ENCODE peak calls at places on chromosomes 1 and 21, in four cellular contexts. M is SJSA1, J is A549, Y is sigmoid colon. K is an unnamed sample.

GRCh38 chr21:23930565-23930964 is 1676.7 kb downstream of the MRPL39 start:
- DNase-seq in M (no peak), J (no peak), Y (no peak), K (no peak)

GRCh38 chr1:18922319-18922726 is 20.0 kb upstream of the ALDH4A1 start:
- DNase-seq in Y (peak; percentile 97), J (peak; percentile 57), M (peak; percentile 71), K (no peak)

GRCh38 chr1:68199603-68200002 is 32.7 kb downstream of the WLS start:
- DNase-seq in M (no peak), J (no peak), Y (no peak), K (no peak)

GRCh38 chr1:110424699-110425098 is 17.2 kb upstream of the LAMTOR5 start:
- DNase-seq in J (no peak), Y (no peak), M (no peak), K (no peak)

GRCh38 chr1:49864597-49864996 is 159.2 kb downstream of the AGBL4 start:
- DNase-seq in Y (no peak), M (no peak), J (no peak), K (no peak)

GRCh38 chr1:44730741-44731512 is at the start of gene RNU5D-1:
- DNase-seq in J (peak; percentile 94), Y (peak; percentile 96), M (peak; percentile 95), K (peak; percentile 89)

GRCh38 chr1:221166559-221167318 is 287.5 kb downstream of the HLX start:
- DNase-seq in M (no peak), J (no peak), Y (no peak), K (no peak)

GRCh38 chr1:38451541-38451993 is 405.0 kb upstream of the POU3F1 start:
- DNase-seq in M (peak; percentile 91), J (no peak), Y (no peak), K (no peak)

GRCh38 chr1:225744745-225745144 is 32.9 kb upstream of the SRP9 start:
- DNase-seq in M (no peak), J (no peak), Y (no peak), K (no peak)

GRCh38 chr1:112262301-112262700 is 133.7 kb upstream of the CTTNBP2NL start:
- DNase-seq in J (no peak), Y (no peak), M (no peak), K (no peak)

GRCh38 chr1:228006793-228007053 is at the start of gene WNT3A:
- DNase-seq in M (no peak), Y (peak; percentile 21), J (no peak), K (no peak)

GRCh38 chr1:121587777-121588176 is 403.0 kb downstream of the SRGAP2C start:
- DNase-seq in Y (no peak), J (no peak), M (no peak), K (no peak)

GRCh38 chr21:27454234-27454633 is 487.3 kb upstream of the ADAMTS5 start:
- DNase-seq in Y (no peak), J (no peak), M (no peak), K (no peak)

GRCh38 chr1:226395753-226396152 is 12.1 kb downstream of the PARP1 start:
- DNase-seq in Y (no peak), M (no peak), J (no peak), K (no peak)

GRCh38 chr1:114764689-114765088 is 6.9 kb upstream of the CSDE1 start:
- DNase-seq in J (no peak), Y (no peak), M (no peak), K (no peak)

GRCh38 chr1:156464825-156465452 is 35.6 kb downstream of the MEF2D start:
- DNase-seq in J (no peak), M (no peak), Y (no peak), K (no peak)

GRCh38 chr21:34180826-34181359 is 107.5 kb downstream of the MRPS6 start:
- DNase-seq in Y (peak; percentile 63), J (no peak), M (no peak), K (no peak)

GRCh38 chr1:196312739-196313138 is 295.5 kb downstream of the KCNT2 start:
- DNase-seq in M (no peak), Y (no peak), J (no peak), K (no peak)

GRCh38 chr1:214853340-214853739 is 229.2 kb upstream of the KCNK2 start:
- DNase-seq in M (no peak), J (no peak), Y (no peak), K (no peak)

GRCh38 chr1:159918918-159919195 is 6.5 kb downstream of the TAGLN2 start:
- DNase-seq in J (no peak), M (no peak), Y (no peak), K (no peak)

GRCh38 chr1:184945678-184946412 is 28.5 kb downstream of the NIBAN1 start:
- DNase-seq in J (no peak), M (no peak), Y (no peak), K (no peak)

GRCh38 chr1:106290805-106291537 is 765.5 kb upstream of the PRMT6 start:
- DNase-seq in J (no peak), Y (no peak), M (no peak), K (no peak)

GRCh38 chr1:208162903-208163302 is 81.3 kb downstream of the PLXNA2 start:
- DNase-seq in M (no peak), J (no peak), Y (peak; percentile 85), K (no peak)

GRCh38 chr1:27816921-27817630 is 13.5 kb upstream of the PPP1R8 start:
- DNase-seq in Y (no peak), J (peak; percentile 76), M (peak; percentile 78), K (no peak)
- H3K27ac ChIP-seq in Y (no peak overlapping the region), J (peak overlapping the region; percentile 52), M (peak overlapping the region; percentile 68), K (no peak overlapping the region)

GRCh38 chr1:7780976-7781375 is 3.1 kb upstream of the PER3 start:
- DNase-seq in Y (no peak), J (no peak), M (no peak), K (no peak)
- H3K27ac ChIP-seq in Y (no peak overlapping the region), J (no peak overlapping the region), M (no peak overlapping the region), K (no peak overlapping the region)

GRCh38 chr1:93716974-93717373 is 35.3 kb upstream of the BCAR3 start:
- DNase-seq in Y (no peak), J (peak; percentile 27), M (no peak), K (no peak)

GRCh38 chr1:93714350-93714749 is 32.7 kb upstream of the BCAR3 start:
- DNase-seq in J (no peak), M (no peak), Y (no peak), K (no peak)

GRCh38 chr1:93717639-93718038 is 36.0 kb upstream of the BCAR3 start:
- DNase-seq in J (no peak), Y (no peak), M (no peak), K (no peak)

GRCh38 chr1:93716163-93716562 is 34.5 kb upstream of the BCAR3 start:
- DNase-seq in J (no peak), Y (no peak), M (no peak), K (no peak)

DNA sequence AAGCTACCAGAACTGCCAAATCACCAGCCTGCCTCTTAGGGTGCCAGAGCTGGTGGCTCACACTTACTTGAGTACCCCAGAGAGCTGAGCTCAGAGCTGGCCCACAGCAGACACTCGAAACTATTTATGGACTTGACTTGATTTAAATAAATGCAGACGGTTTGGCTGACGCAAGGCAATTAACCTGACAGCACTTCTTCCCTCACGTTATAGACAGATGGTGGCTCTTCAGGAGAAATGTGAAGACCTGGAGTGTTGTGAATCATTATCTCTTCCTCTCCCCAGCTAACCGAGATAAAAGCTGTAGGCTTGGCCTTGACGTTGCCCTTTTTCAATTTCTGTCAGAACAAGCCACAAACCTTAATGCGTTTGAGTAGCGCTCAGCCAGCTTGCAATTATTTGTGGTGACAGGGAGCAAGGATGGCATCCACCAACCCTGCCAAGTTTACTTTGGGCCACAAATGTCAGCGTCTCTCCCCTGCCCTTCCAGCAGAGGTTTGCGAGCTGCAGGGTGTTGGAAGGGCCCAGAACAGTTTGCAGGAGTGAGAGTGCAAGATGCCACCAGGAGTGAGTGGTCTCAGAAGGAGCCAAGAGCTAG is 34.0 kb upstream of the BCAR3 start:
- DNase-seq in J (no peak), M (no peak), Y (no peak), K (no peak)
- H3K27ac ChIP-seq in J (no peak overlapping the region), M (no peak overlapping the region), Y (peak overlapping the region; percentile 46), K (no peak overlapping the region)

GRCh38 chr1:81230983-81231728 is 569.6 kb upstream of the ADGRL2 start:
- DNase-seq in J (no peak), M (no peak), Y (no peak), K (no peak)

GRCh38 chr1:81231729-81232038 is 569.0 kb upstream of the ADGRL2 start:
- DNase-seq in Y (no peak), M (no peak), J (no peak), K (no peak)

GRCh38 chr1:81234237-81234636 is 566.5 kb upstream of the ADGRL2 start:
- DNase-seq in M (no peak), J (no peak), Y (no peak), K (no peak)

GRCh38 chr1:81233591-81233990 is 567.1 kb upstream of the ADGRL2 start:
- DNase-seq in M (no peak), J (no peak), Y (no peak), K (no peak)

DNA sequence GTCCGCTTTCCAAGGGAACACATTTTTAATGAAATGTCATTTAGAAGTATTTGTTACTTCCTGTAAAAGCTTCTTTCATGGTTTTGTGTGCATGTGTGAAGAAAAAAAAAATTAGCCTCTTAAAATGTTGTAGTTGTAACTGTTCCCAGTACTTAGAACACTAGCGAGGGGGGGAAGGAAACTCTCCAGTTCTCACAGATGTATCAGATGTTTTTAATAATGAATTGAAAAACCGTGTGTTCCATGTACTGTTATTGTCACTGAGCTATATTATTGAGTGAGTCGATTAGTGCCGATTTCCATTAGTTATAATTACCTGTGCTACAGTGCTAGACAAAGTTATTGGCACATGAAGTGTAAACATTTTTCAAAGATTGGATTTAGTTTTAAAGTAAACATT is 568.2 kb upstream of the ADGRL2 start:
- DNase-seq in M (no peak), Y (no peak), J (no peak), K (no peak)
- H3K27ac ChIP-seq in M (no peak overlapping the region), Y (no peak overlapping the region), J (no peak overlapping the region), K (no peak overlapping the region)

GRCh38 chr1:116770625-116771024 is 16.4 kb downstream of the CD2 start:
- DNase-seq in J (no peak), M (no peak), Y (no peak), K (no peak)

GRCh38 chr1:116771997-116772647 is 17.9 kb downstream of the CD2 start:
- DNase-seq in J (no peak), M (no peak), Y (no peak), K (no peak)

GRCh38 chr1:116769994-116770393 is 15.8 kb downstream of the CD2 start:
- DNase-seq in Y (no peak), M (no peak), J (no peak), K (no peak)

GRCh38 chr1:116775116-116775752 is 21.0 kb downstream of the CD2 start:
- DNase-seq in Y (no peak), M (no peak), J (no peak), K (no peak)

GRCh38 chr1:116772648-116773045 is 18.4 kb downstream of the CD2 start:
- DNase-seq in Y (no peak), J (no peak), M (no peak), K (no peak)
- H3K27ac ChIP-seq in Y (no peak overlapping the region), J (no peak overlapping the region), M (no peak overlapping the region), K (no peak overlapping the region)

GRCh38 chr1:40810915-40811314 is 27.3 kb downstream of the KCNQ4 start:
- DNase-seq in J (no peak), Y (no peak), M (no peak), K (no peak)

GRCh38 chr1:40806240-40806639 is 22.7 kb downstream of the KCNQ4 start:
- DNase-seq in M (no peak), J (no peak), Y (no peak), K (no peak)

GRCh38 chr1:40808909-40809308 is 25.3 kb downstream of the KCNQ4 start:
- DNase-seq in Y (no peak), M (no peak), J (no peak), K (no peak)

GRCh38 chr1:40806724-40807675 is 23.4 kb downstream of the KCNQ4 start:
- DNase-seq in J (no peak), Y (peak; percentile 84), M (no peak), K (no peak)

GRCh38 chr1:40808444-40808843 is 24.9 kb downstream of the KCNQ4 start:
- DNase-seq in J (no peak), M (no peak), Y (no peak), K (no peak)
- H3K27ac ChIP-seq in J (no peak overlapping the region), M (no peak overlapping the region), Y (peak overlapping the region; percentile 91), K (no peak overlapping the region)

K was measured in iPS DF 6.9.